ENCODE peak calls at places on chromosomes 4 and X, in seven cellular contexts. E is Karpas-422, P is SK-N-SH, S is tibial artery, X is spleen, C is pancreas, A is suprapubic skin. Y is an unnamed sample.

GRCh38 chrX:15269618-15270521 is at the start of gene ASB9:
- DNase-seq in E (no peak), P (peak; percentile 45), S (peak; percentile 56), X (no peak), C (peak; percentile 67), A (peak; percentile 64), Y (no peak)

GRCh38 chr4:127555106-127555505 is 77.7 kb upstream of the INTU start:
- DNase-seq in E (no peak), P (no peak), S (no peak), X (no peak), C (no peak), A (no peak), Y (no peak)

GRCh38 chr4:34108456-34108855 is 2135.9 kb downstream of the ARAP2 start:
- DNase-seq in E (no peak), P (no peak), S (no peak), X (no peak), C (no peak), A (no peak), Y (no peak)

GRCh38 chrX:6778547-6779231 is 243.8 kb upstream of the VCX3A start:
- DNase-seq in E (peak; percentile 57), P (no peak), S (no peak), X (no peak), C (no peak), A (no peak), Y (peak; percentile 78)

GRCh38 chr4:97548186-97548585 is 595.1 kb downstream of the STPG2 start:
- DNase-seq in E (no peak), P (no peak), S (no peak), X (no peak), C (no peak), A (no peak), Y (no peak)

GRCh38 chr4:182413550-182413949 is 170.3 kb downstream of the TENM3 start:
- DNase-seq in E (no peak), P (no peak), S (no peak), X (no peak), C (no peak), A (no peak), Y (no peak)

GRCh38 chr4:73520821-73521220 is 39.3 kb downstream of the AFM start:
- DNase-seq in E (peak; percentile 74), P (no peak), S (peak; percentile 64), X (no peak), C (no peak), A (no peak), Y (peak; percentile 39)

GRCh38 chr4:83285022-83285387 is 407 bp upstream of the COQ2 start:
- DNase-seq in E (no peak), P (peak; percentile 23), S (no peak), X (no peak), C (no peak), A (no peak), Y (peak; percentile 11)

GRCh38 chr4:164221631-164222030 is 532.3 kb upstream of the SMIM31 start:
- DNase-seq in E (no peak), P (no peak), S (no peak), X (no peak), C (no peak), A (no peak), Y (no peak)

GRCh38 chr4:64756016-64756415 is 346.8 kb upstream of the TECRL start:
- DNase-seq in E (no peak), P (no peak), S (no peak), X (no peak), C (no peak), A (no peak), Y (no peak)

GRCh38 chr4:113450681-113451080 is 310.9 kb downstream of the CAMK2D start:
- DNase-seq in E (no peak), P (no peak), S (no peak), X (no peak), C (no peak), A (no peak), Y (no peak)

GRCh38 chr4:150501019-150501727 is 80.8 kb upstream of the MAB21L2 start:
- DNase-seq in E (no peak), P (no peak), S (no peak), X (no peak), C (no peak), A (no peak), Y (no peak)

GRCh38 chrX:55451990-55452824 is at the start of gene MAGEH1:
- DNase-seq in E (peak; percentile 93), P (peak; percentile 74), S (peak; percentile 91), X (peak; percentile 93), C (peak; percentile 88), A (peak; percentile 83), Y (peak; percentile 78)

GRCh38 chrX:80879916-80880315 is 70.2 kb upstream of the BRWD3 start:
- DNase-seq in E (no peak), P (no peak), S (no peak), X (no peak), C (no peak), A (no peak), Y (no peak)

DNA sequence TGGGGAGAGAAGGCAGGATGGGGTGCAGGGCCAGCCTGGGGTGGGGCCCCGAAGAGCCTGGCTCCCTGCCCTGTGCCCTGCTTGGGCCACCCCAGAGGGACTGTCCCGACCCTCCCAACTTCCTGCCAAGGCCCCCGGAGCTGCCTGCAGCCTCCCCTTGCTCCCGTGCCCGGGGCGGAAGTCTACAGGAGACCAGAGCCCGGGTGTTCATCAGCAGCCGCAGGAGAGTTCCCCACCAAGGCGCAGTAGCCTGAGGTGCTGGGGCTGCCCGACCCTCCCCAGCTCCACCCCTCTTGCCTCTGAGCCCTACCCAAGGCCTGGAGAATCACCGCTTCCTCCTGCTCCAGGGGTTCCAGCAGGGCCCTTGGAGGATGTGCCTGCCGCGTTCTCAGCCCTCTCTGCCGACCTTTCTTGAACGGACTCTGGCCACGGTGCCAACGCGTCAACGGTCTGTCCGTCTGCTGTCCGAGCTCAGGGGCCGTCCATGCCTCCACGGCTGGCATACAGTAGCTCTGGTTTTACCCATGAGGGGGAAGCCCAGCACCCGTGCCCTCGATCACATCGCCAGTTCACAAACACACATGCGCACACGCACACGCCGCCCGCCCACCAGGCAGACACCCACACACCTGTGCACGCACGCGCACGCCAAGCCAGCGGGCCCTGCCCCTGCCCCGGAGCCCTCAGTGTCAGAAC is 36.0 kb upstream of the SPON2 start:
- DNase-seq in E (no peak), P (no peak), S (peak; percentile 65), X (peak; percentile 81), C (peak; percentile 78), A (peak; percentile 66), Y (no peak)
- H3K4me1 ChIP-seq in E (peaks cover 13% of the 10 kb centered on the region), P (no peaks in the 10 kb centered on the region), S (peaks cover 47% of the 10 kb centered on the region), X (peaks cover 93% of the 10 kb centered on the region), C (peaks cover 36% of the 10 kb centered on the region), A (peaks cover 60% of the 10 kb centered on the region), Y (no peaks in the 10 kb centered on the region)

GRCh38 chr4:68344785-68345184 is 5.1 kb downstream of the YTHDC1 start:
- DNase-seq in E (no peak), P (no peak), S (no peak), X (no peak), C (no peak), A (no peak), Y (no peak)

GRCh38 chr4:68347845-68348244 is 2.0 kb downstream of the YTHDC1 start:
- DNase-seq in E (no peak), P (no peak), S (no peak), X (no peak), C (no peak), A (no peak), Y (no peak)

GRCh38 chr4:68348577-68348976 is 1.3 kb downstream of the YTHDC1 start:
- DNase-seq in E (peak; percentile 60), P (no peak), S (no peak), X (no peak), C (no peak), A (no peak), Y (no peak)

GRCh38 chr4:68344049-68344448 is 5.8 kb downstream of the YTHDC1 start:
- DNase-seq in E (no peak), P (no peak), S (no peak), X (no peak), C (no peak), A (no peak), Y (no peak)

DNA sequence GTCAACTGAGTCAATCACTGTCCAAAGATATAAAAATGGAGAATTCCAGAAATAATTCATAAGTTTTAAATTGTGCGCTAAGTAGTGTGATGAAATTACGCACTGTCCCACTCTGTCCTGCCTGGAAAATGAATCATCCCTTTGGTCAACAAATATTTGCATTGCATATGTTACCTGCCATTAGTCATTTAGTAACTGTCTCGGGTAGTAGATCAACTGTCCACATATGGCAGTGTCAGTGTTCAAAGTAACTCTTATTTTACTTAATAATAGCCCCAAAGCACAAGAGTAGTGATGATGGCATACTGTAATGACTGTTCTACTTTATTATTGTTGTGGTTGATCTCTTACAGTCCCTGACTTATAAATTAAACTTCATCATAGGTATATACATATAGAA is 3.4 kb downstream of the YTHDC1 start:
- DNase-seq in E (no peak), P (no peak), S (no peak), X (no peak), C (no peak), A (no peak), Y (no peak)
- H3K4me1 ChIP-seq in E (peaks cover 64% of the 10 kb centered on the region), P (no peaks in the 10 kb centered on the region), S (peaks cover 23% of the 10 kb centered on the region), X (peaks cover 81% of the 10 kb centered on the region), C (peaks cover 50% of the 10 kb centered on the region), A (peaks cover 73% of the 10 kb centered on the region), Y (peaks cover 11% of the 10 kb centered on the region)

DNA sequence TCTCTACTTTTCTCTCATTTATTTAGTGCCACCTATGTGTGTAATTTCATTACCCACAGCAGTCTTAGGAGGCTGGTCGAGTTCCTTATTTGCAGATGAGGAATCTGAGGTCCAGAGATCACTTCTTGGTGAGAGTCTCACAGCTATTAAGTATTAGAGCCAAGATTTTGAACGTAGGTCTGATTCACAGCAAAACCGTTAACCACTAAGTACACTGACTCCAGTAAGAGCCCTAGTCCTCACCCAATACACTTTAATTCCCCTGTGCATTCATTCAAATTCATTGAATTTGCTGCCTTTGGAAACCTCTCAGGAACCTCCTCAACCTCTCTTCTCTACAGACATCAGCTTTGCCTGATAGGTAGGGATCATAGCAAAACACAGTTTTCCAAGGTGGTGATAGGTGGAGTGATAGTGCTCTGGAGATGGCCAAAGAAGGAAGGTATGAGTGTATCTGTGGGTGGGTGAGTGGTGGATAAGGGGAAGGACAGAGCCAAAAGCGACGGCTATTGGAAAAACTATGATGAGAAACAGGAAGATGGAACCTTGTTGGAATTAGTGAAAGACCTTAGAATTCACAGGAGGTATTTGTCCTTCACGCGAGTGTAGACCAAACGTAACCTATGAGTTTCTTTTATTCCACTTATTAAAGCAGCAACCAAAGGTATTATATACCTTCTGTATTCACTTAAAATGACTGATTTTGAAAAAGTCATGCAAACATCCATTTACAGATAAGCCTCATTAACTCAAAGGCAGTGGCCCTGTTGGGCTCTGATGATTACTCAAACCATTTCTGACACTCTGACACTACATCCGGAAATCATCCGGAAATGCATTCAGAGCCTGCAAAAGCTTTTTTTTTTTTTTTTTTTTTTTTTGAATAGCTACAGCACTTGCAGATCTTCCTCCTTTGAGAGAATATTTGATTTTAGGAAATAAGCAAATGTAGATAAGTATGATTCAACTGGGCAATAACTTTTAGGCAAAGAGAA is 6.3 kb downstream of the FMR1 start:
- DNase-seq in E (peak; percentile 52), P (no peak), S (no peak), X (no peak), C (no peak), A (no peak), Y (no peak)
- H3K4me1 ChIP-seq in E (peaks cover 53% of the 10 kb centered on the region), P (no peaks in the 10 kb centered on the region), S (peaks cover 6% of the 10 kb centered on the region), X (peaks cover 100% of the 10 kb centered on the region), C (peaks cover 5% of the 10 kb centered on the region), A (peaks cover 18% of the 10 kb centered on the region), Y (peaks cover 52% of the 10 kb centered on the region)

DNA sequence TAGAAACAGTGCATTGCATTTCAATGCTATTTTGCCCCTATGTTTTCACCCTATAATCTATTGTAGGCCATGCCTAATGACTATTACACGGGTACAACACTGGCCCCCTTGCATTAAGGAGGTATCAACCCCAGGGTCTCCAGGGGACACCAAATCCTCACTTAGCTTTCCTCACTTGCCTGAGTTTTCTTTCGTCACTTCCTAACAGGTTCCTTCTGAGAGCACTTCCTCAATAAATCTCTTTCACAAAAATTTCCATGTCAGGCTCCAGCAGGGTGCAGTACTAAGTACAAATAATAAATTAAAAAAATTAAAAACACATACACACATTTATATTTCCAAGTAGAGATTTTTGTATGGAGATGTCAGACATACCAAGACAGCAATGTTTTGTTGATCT is 165.0 kb downstream of the RBM46 start:
- DNase-seq in E (no peak), P (no peak), S (no peak), X (no peak), C (no peak), A (no peak), Y (no peak)
- H3K4me1 ChIP-seq in E (no peaks in the 10 kb centered on the region), P (no peaks in the 10 kb centered on the region), S (no peaks in the 10 kb centered on the region), X (no peaks in the 10 kb centered on the region), C (no peaks in the 10 kb centered on the region), A (no peaks in the 10 kb centered on the region), Y (no peaks in the 10 kb centered on the region)

Y was measured in HAP-1.